ENCODE peak calls at places on chromosomes 6 and 20, in nine cellular contexts. One of them, this sample, is unnamed.

GRCh38 chr6:155340464-155341129 is 26.3 kb upstream of the TFB1M start:
- DNase-seq in lower lobe of right lung: no peak
- DNase-seq in brain microvascular endothelial cell: peak
- DNase-seq in SJSA1: no peak
- DNase-seq in mesendoderm: peak
- DNase-seq in transverse colon: no peak
- DNase-seq in SJCRH30: no peak
- DNase-seq in AG04450: peak
- DNase-seq in stomach: no peak
- DNase-seq in this sample: peak

GRCh38 chr20:53660078-53660909 is 66.7 kb upstream of the ZNF217 start:
- DNase-seq in SJCRH30: peak
- DNase-seq in SJSA1: no peak
- DNase-seq in stomach: no peak
- DNase-seq in lower lobe of right lung: no peak
- DNase-seq in mesendoderm: no peak
- DNase-seq in transverse colon: peak
- DNase-seq in AG04450: no peak
- DNase-seq in brain microvascular endothelial cell: no peak
- DNase-seq in this sample: no peak

GRCh38 chr6:168369776-168370175 is 50.2 kb upstream of the DACT2 start:
- DNase-seq in SJSA1: no peak
- DNase-seq in mesendoderm: no peak
- DNase-seq in lower lobe of right lung: no peak
- DNase-seq in stomach: no peak
- DNase-seq in AG04450: no peak
- DNase-seq in transverse colon: no peak
- DNase-seq in SJCRH30: peak
- DNase-seq in brain microvascular endothelial cell: no peak
- DNase-seq in this sample: no peak

GRCh38 chr6:123901441-123901840 is 97.8 kb downstream of the NKAIN2 start:
- DNase-seq in AG04450: no peak
- DNase-seq in brain microvascular endothelial cell: no peak
- DNase-seq in mesendoderm: no peak
- DNase-seq in SJCRH30: no peak
- DNase-seq in lower lobe of right lung: no peak
- DNase-seq in transverse colon: no peak
- DNase-seq in SJSA1: no peak
- DNase-seq in stomach: no peak
- DNase-seq in this sample: no peak

GRCh38 chr6:112216699-112217551 is 37.4 kb downstream of the LAMA4 start:
- DNase-seq in transverse colon: no peak
- DNase-seq in mesendoderm: peak
- DNase-seq in AG04450: peak
- DNase-seq in stomach: no peak
- DNase-seq in lower lobe of right lung: no peak
- DNase-seq in SJSA1: peak
- DNase-seq in brain microvascular endothelial cell: peak
- DNase-seq in SJCRH30: peak
- DNase-seq in this sample: peak

GRCh38 chr6:1424306-1424927 is 35.0 kb downstream of the FOXF2 start:
- DNase-seq in SJSA1: peak
- DNase-seq in AG04450: no peak
- DNase-seq in SJCRH30: peak
- DNase-seq in transverse colon: peak
- DNase-seq in brain microvascular endothelial cell: peak
- DNase-seq in lower lobe of right lung: no peak
- DNase-seq in stomach: peak
- DNase-seq in mesendoderm: peak
- DNase-seq in this sample: peak

GRCh38 chr6:156190270-156190669 is 586.9 kb upstream of the ARID1B start:
- DNase-seq in mesendoderm: no peak
- DNase-seq in SJSA1: no peak
- DNase-seq in AG04450: no peak
- DNase-seq in lower lobe of right lung: no peak
- DNase-seq in brain microvascular endothelial cell: no peak
- DNase-seq in SJCRH30: peak
- DNase-seq in transverse colon: no peak
- DNase-seq in stomach: no peak
- DNase-seq in this sample: no peak

GRCh38 chr6:31407699-31408098 is 4.3 kb downstream of the MICA start:
- DNase-seq in transverse colon: no peak
- DNase-seq in SJSA1: peak
- DNase-seq in brain microvascular endothelial cell: peak
- DNase-seq in stomach: no peak
- DNase-seq in mesendoderm: no peak
- DNase-seq in AG04450: peak
- DNase-seq in SJCRH30: no peak
- DNase-seq in lower lobe of right lung: no peak
- DNase-seq in this sample: peak

GRCh38 chr20:19289451-19289850 is 77.0 kb downstream of the SLC24A3 start:
- DNase-seq in stomach: no peak
- DNase-seq in SJCRH30: no peak
- DNase-seq in mesendoderm: no peak
- DNase-seq in SJSA1: no peak
- DNase-seq in transverse colon: no peak
- DNase-seq in lower lobe of right lung: no peak
- DNase-seq in AG04450: no peak
- DNase-seq in brain microvascular endothelial cell: no peak
- DNase-seq in this sample: no peak

GRCh38 chr6:68087399-68088133 is 547.5 kb upstream of the ADGRB3 start:
- DNase-seq in transverse colon: no peak
- DNase-seq in brain microvascular endothelial cell: no peak
- DNase-seq in lower lobe of right lung: no peak
- DNase-seq in SJSA1: no peak
- DNase-seq in SJCRH30: no peak
- DNase-seq in stomach: no peak
- DNase-seq in AG04450: no peak
- DNase-seq in mesendoderm: no peak
- DNase-seq in this sample: no peak
- H3K27ac ChIP-seq in transverse colon: no peak
- H3K27ac ChIP-seq in brain microvascular endothelial cell: no peak
- H3K27ac ChIP-seq in lower lobe of right lung: no peak
- H3K27ac ChIP-seq in SJSA1: no peak
- H3K27ac ChIP-seq in SJCRH30: no peak
- H3K27ac ChIP-seq in stomach: no peak
- H3K27ac ChIP-seq in AG04450: no peak
- H3K27ac ChIP-seq in mesendoderm: no peak
- H3K27ac ChIP-seq in this sample: no peak

GRCh38 chr6:148747493-148748160 is 797 bp downstream of the UST start:
- DNase-seq in SJSA1: peak
- DNase-seq in transverse colon: peak
- DNase-seq in brain microvascular endothelial cell: peak
- DNase-seq in AG04450: no peak
- DNase-seq in lower lobe of right lung: peak
- DNase-seq in stomach: peak
- DNase-seq in mesendoderm: peak
- DNase-seq in SJCRH30: peak
- DNase-seq in this sample: peak

GRCh38 chr6:148743476-148743875 is 3.4 kb upstream of the UST start:
- DNase-seq in stomach: no peak
- DNase-seq in mesendoderm: no peak
- DNase-seq in brain microvascular endothelial cell: no peak
- DNase-seq in SJCRH30: no peak
- DNase-seq in lower lobe of right lung: no peak
- DNase-seq in AG04450: no peak
- DNase-seq in SJSA1: no peak
- DNase-seq in transverse colon: no peak
- DNase-seq in this sample: no peak

GRCh38 chr6:148745926-148746325 is 904 bp upstream of the UST start:
- DNase-seq in mesendoderm: no peak
- DNase-seq in AG04450: no peak
- DNase-seq in SJCRH30: no peak
- DNase-seq in stomach: no peak
- DNase-seq in lower lobe of right lung: no peak
- DNase-seq in transverse colon: no peak
- DNase-seq in brain microvascular endothelial cell: no peak
- DNase-seq in SJSA1: no peak
- DNase-seq in this sample: peak

GRCh38 chr6:148747145-148747492 is 289 bp downstream of the UST start:
- DNase-seq in lower lobe of right lung: peak
- DNase-seq in stomach: peak
- DNase-seq in mesendoderm: no peak
- DNase-seq in SJSA1: no peak
- DNase-seq in brain microvascular endothelial cell: no peak
- DNase-seq in AG04450: no peak
- DNase-seq in transverse colon: peak
- DNase-seq in SJCRH30: no peak
- DNase-seq in this sample: peak

DNA sequence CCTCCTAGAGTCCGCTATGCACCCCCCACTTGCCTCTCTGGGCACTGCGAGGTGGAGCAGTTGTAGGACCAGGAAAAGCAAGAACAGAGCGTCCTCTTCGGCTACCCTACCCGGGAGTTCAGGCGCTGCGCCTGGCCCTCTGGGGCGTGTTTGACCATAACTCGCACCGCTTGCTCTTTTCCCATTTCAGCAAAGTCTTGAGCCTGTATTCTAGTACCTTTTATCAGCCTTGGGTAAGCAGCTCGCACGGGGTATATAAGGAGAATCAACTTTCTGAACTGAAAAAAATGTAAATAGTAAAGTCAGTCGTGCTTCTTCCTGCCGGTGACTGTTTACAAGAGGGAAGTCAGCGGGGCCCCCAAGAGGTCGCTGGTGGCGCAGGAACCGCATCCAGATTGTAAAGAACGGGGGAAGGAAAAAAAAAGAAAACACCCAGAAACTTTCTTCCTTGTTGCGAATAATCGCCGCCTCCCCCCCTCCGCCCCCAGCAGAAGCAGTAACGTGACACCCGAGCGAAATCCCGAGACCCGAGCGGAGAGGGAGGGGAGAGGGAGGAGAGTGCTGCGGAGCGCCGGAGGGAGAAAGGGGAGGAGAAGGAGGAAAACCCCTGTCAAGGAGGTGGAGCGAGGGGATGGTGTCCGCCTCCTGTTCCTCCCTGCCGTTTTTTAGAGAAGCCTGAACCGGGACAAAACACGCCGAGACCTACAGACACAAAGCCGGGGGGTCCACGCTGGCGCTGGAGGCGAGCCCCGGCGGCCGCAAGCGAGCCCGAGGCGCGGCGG is at the start of gene UST:
- DNase-seq in transverse colon: peak
- DNase-seq in AG04450: peak
- DNase-seq in SJCRH30: peak
- DNase-seq in stomach: peak
- DNase-seq in SJSA1: peak
- DNase-seq in mesendoderm: peak
- DNase-seq in lower lobe of right lung: peak
- DNase-seq in brain microvascular endothelial cell: peak
- DNase-seq in this sample: peak
- H3K27ac ChIP-seq in transverse colon: peak
- H3K27ac ChIP-seq in AG04450: peak
- H3K27ac ChIP-seq in SJCRH30: peak
- H3K27ac ChIP-seq in stomach: peak
- H3K27ac ChIP-seq in SJSA1: no peak
- H3K27ac ChIP-seq in mesendoderm: peak
- H3K27ac ChIP-seq in lower lobe of right lung: peak
- H3K27ac ChIP-seq in brain microvascular endothelial cell: peak
- H3K27ac ChIP-seq in this sample: peak

DNA sequence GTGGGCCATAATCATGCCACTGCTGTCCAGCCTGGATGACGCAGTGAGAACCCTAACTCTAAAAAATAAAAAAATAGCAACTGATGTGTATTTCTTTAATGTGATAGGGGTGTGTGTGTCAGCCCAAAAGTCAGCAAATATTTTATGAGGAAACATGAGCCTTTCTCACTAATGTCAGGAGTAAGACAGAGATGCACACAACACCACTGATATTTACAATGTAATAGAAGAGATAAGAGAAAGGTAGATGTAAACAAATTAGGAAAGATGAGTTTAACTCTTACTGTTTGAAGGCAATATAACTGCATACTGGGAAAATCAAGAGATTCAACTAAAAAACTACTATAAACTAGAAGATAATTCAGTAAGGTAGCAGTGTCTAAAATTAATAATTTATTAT is 100.0 kb upstream of the BEND3 start:
- DNase-seq in mesendoderm: no peak
- DNase-seq in SJSA1: no peak
- DNase-seq in stomach: no peak
- DNase-seq in AG04450: no peak
- DNase-seq in lower lobe of right lung: no peak
- DNase-seq in SJCRH30: no peak
- DNase-seq in brain microvascular endothelial cell: no peak
- DNase-seq in transverse colon: no peak
- DNase-seq in this sample: no peak
- H3K27ac ChIP-seq in mesendoderm: no peak
- H3K27ac ChIP-seq in SJSA1: no peak
- H3K27ac ChIP-seq in stomach: no peak
- H3K27ac ChIP-seq in AG04450: no peak
- H3K27ac ChIP-seq in lower lobe of right lung: no peak
- H3K27ac ChIP-seq in SJCRH30: no peak
- H3K27ac ChIP-seq in brain microvascular endothelial cell: no peak
- H3K27ac ChIP-seq in transverse colon: no peak
- H3K27ac ChIP-seq in this sample: no peak

GRCh38 chr6:42511803-42512422 is 51.9 kb upstream of the UBR2 start:
- DNase-seq in stomach: no peak
- DNase-seq in brain microvascular endothelial cell: peak
- DNase-seq in transverse colon: no peak
- DNase-seq in mesendoderm: no peak
- DNase-seq in SJSA1: no peak
- DNase-seq in lower lobe of right lung: no peak
- DNase-seq in SJCRH30: no peak
- DNase-seq in AG04450: peak
- DNase-seq in this sample: no peak

GRCh38 chr6:42512498-42513042 is 51.3 kb upstream of the UBR2 start:
- DNase-seq in SJCRH30: no peak
- DNase-seq in lower lobe of right lung: no peak
- DNase-seq in AG04450: no peak
- DNase-seq in SJSA1: no peak
- DNase-seq in transverse colon: no peak
- DNase-seq in brain microvascular endothelial cell: no peak
- DNase-seq in stomach: no peak
- DNase-seq in mesendoderm: peak
- DNase-seq in this sample: no peak

GRCh38 chr6:42509765-42510164 is 54.1 kb upstream of the UBR2 start:
- DNase-seq in transverse colon: no peak
- DNase-seq in brain microvascular endothelial cell: no peak
- DNase-seq in mesendoderm: no peak
- DNase-seq in lower lobe of right lung: no peak
- DNase-seq in AG04450: no peak
- DNase-seq in stomach: no peak
- DNase-seq in SJSA1: no peak
- DNase-seq in SJCRH30: no peak
- DNase-seq in this sample: no peak

GRCh38 chr6:42510795-42511194 is 53.0 kb upstream of the UBR2 start:
- DNase-seq in mesendoderm: no peak
- DNase-seq in transverse colon: no peak
- DNase-seq in brain microvascular endothelial cell: no peak
- DNase-seq in SJCRH30: no peak
- DNase-seq in stomach: no peak
- DNase-seq in lower lobe of right lung: no peak
- DNase-seq in AG04450: no peak
- DNase-seq in SJSA1: no peak
- DNase-seq in this sample: no peak

GRCh38 chr6:42514746-42515145 is 49.1 kb upstream of the UBR2 start:
- DNase-seq in SJCRH30: no peak
- DNase-seq in stomach: no peak
- DNase-seq in AG04450: no peak
- DNase-seq in lower lobe of right lung: no peak
- DNase-seq in transverse colon: no peak
- DNase-seq in brain microvascular endothelial cell: no peak
- DNase-seq in mesendoderm: no peak
- DNase-seq in SJSA1: no peak
- DNase-seq in this sample: no peak
- H3K27ac ChIP-seq in SJCRH30: no peak
- H3K27ac ChIP-seq in stomach: no peak
- H3K27ac ChIP-seq in AG04450: no peak
- H3K27ac ChIP-seq in lower lobe of right lung: no peak
- H3K27ac ChIP-seq in transverse colon: no peak
- H3K27ac ChIP-seq in brain microvascular endothelial cell: no peak
- H3K27ac ChIP-seq in mesendoderm: no peak
- H3K27ac ChIP-seq in SJSA1: no peak
- H3K27ac ChIP-seq in this sample: no peak

GRCh38 chr20:11919046-11919445 is 1.4 kb downstream of the BTBD3 start:
- DNase-seq in mesendoderm: no peak
- DNase-seq in SJCRH30: peak
- DNase-seq in lower lobe of right lung: no peak
- DNase-seq in transverse colon: no peak
- DNase-seq in brain microvascular endothelial cell: no peak
- DNase-seq in AG04450: no peak
- DNase-seq in SJSA1: no peak
- DNase-seq in stomach: peak
- DNase-seq in this sample: no peak
- H3K27ac ChIP-seq in mesendoderm: no peak
- H3K27ac ChIP-seq in SJCRH30: peak
- H3K27ac ChIP-seq in lower lobe of right lung: peak
- H3K27ac ChIP-seq in transverse colon: peak
- H3K27ac ChIP-seq in brain microvascular endothelial cell: no peak
- H3K27ac ChIP-seq in AG04450: no peak
- H3K27ac ChIP-seq in SJSA1: no peak
- H3K27ac ChIP-seq in stomach: peak
- H3K27ac ChIP-seq in this sample: peak

This sample was measured in mammary epithelial cell.